ENCODE peak calls at places on chromosomes 1 and 21, in five cellular contexts. P is stimulated activated CD4-positive, alpha-beta T cell treated with anti-CD3 and anti-CD28 coated beads, Interleukin-12 subunit alpha, Interleukin-12 subunit beta, amount 100 ng/mL, for 24 hours; Q is NCI-H1436; O is naive B cell; H is nucleus accumbens. J is an unnamed sample.

GRCh38 chr1:239386453-239387303 is at the start of gene CHRM3:
- DNase-seq in P (no peak), Q (peak; percentile 85), O (no peak), H (no peak), J (no peak)

GRCh38 chr1:26287033-26287711 is 7.3 kb downstream of the SH3BGRL3 start:
- DNase-seq in P (no peak), Q (no peak), O (peak; percentile 90), H (no peak), J (no peak)

GRCh38 chr1:28591708-28592313 is at the start of gene RAB42:
- DNase-seq in P (no peak), Q (no peak), O (no peak), H (no peak), J (no peak)

GRCh38 chr1:109239580-109240068 is 9.7 kb upstream of the CELSR2 start:
- DNase-seq in P (no peak), Q (peak; percentile 80), O (no peak), H (no peak), J (peak; percentile 36)

GRCh38 chr1:239361403-239361802 is 25.0 kb upstream of the CHRM3 start:
- DNase-seq in P (no peak), Q (no peak), O (no peak), H (no peak), J (no peak)

GRCh38 chr1:160061376-160062100 is 8.4 kb downstream of the KCNJ10 start:
- DNase-seq in P (no peak), Q (no peak), O (no peak), H (peak; percentile 54), J (no peak)

GRCh38 chr1:3360646-3361257 is 93.7 kb upstream of the ARHGEF16 start:
- DNase-seq in P (no peak), Q (no peak), O (no peak), H (peak; percentile 60), J (no peak)

GRCh38 chr21:24470852-24471251 is 1136.4 kb downstream of the MRPL39 start:
- DNase-seq in P (no peak), Q (no peak), O (no peak), H (no peak), J (no peak)

GRCh38 chr1:230084408-230085177 is 17.6 kb downstream of the GALNT2 start:
- DNase-seq in P (peak; percentile 54), Q (no peak), O (no peak), H (no peak), J (peak; percentile 86)

GRCh38 chr1:32289256-32289655 is 2.6 kb upstream of the HDAC1 start:
- DNase-seq in P (no peak), Q (no peak), O (no peak), H (no peak), J (peak; percentile 68)

GRCh38 chr1:222028151-222028550 is 286.3 kb upstream of the DUSP10 start:
- DNase-seq in P (no peak), Q (no peak), O (no peak), H (no peak), J (no peak)

GRCh38 chr1:16076003-16076870 is 2.8 kb upstream of the FAM131C start:
- DNase-seq in P (no peak), Q (no peak), O (no peak), H (no peak), J (peak; percentile 68)

GRCh38 chr1:236848274-236848925 is 53.3 kb downstream of the MTR start:
- DNase-seq in P (no peak), Q (no peak), O (no peak), H (no peak), J (no peak)

GRCh38 chr1:235500971-235501540 is 3.2 kb downstream of the B3GALNT2 start:
- DNase-seq in P (no peak), Q (no peak), O (no peak), H (no peak), J (peak; percentile 90)

GRCh38 chr1:15425961-15426360 is 12.3 kb upstream of the CTRC start:
- DNase-seq in P (no peak), Q (no peak), O (no peak), H (no peak), J (no peak)

GRCh38 chr1:181986907-181987305 is 74.6 kb downstream of the ZNF648 start:
- DNase-seq in P (no peak), Q (no peak), O (no peak), H (no peak), J (no peak)

GRCh38 chr1:107004421-107004820 is 52.1 kb upstream of the PRMT6 start:
- DNase-seq in P (no peak), Q (no peak), O (no peak), H (no peak), J (no peak)

GRCh38 chr1:216621536-216621935 is 101.7 kb downstream of the ESRRG start:
- DNase-seq in P (no peak), Q (no peak), O (no peak), H (no peak), J (no peak)

J was measured in PC-9.